ENCODE peak calls at places on chromosomes 13 and 19, in six cellular contexts. X is GM12891, Y is GM12878, J is K562, G is HepG2, N is H1. R is an unnamed sample.

GRCh38 chr13:101916108-101916757 is 463.8 kb downstream of the ITGBL1 start:
- DNase-seq in N (peak), G (no peak), X (no peak), Y (no peak), J (no peak), R (no peak)

GRCh38 chr13:75645141-75645540 is 9.0 kb downstream of the LMO7 start:
- DNase-seq in N (no peak), J (no peak), X (no peak), Y (no peak), G (no peak), R (no peak)

GRCh38 chr13:106524108-106524507 is 11.4 kb downstream of the EFNB2 start:
- DNase-seq in J (no peak), X (no peak), G (no peak), N (no peak), Y (no peak), R (no peak)

GRCh38 chr19:4633140-4633967 is 6.0 kb upstream of the TNFAIP8L1 start:
- DNase-seq in Y (peak), N (no peak), G (peak), J (peak), X (no peak), R (no peak)

GRCh38 chr13:51681037-51681678 is 96.9 kb downstream of the WDFY2 start:
- DNase-seq in X (no peak), G (no peak), Y (no peak), J (no peak), N (no peak), R (no peak)

GRCh38 chr19:11296264-11296663 is 304 bp downstream of the TSPAN16 start:
- DNase-seq in X (no peak), Y (no peak), G (no peak), J (no peak), N (no peak), R (no peak)

GRCh38 chr13:53775807-53776206 is 747.2 kb downstream of the OLFM4 start:
- DNase-seq in Y (no peak), G (no peak), J (no peak), X (no peak), N (no peak), R (no peak)

GRCh38 chr19:58129284-58129683 is 21.3 kb downstream of the ZNF329 start:
- DNase-seq in N (no peak), J (no peak), Y (no peak), X (no peak), G (no peak), R (no peak)

GRCh38 chr13:77868717-77869116 is 49.9 kb downstream of the EDNRB start:
- DNase-seq in J (no peak), G (no peak), N (no peak), Y (no peak), X (no peak), R (no peak)

GRCh38 chr13:50760751-50761150 is 82.7 kb downstream of the DLEU7 start:
- DNase-seq in J (no peak), N (no peak), X (no peak), Y (no peak), G (no peak), R (no peak)

GRCh38 chr19:48739400-48739825 is 997 bp downstream of the RASIP1 start:
- DNase-seq in G (no peak), J (no peak), Y (no peak), X (no peak), N (no peak), R (no peak)

GRCh38 chr13:81382236-81382635 is 1041.3 kb upstream of the SPRY2 start:
- DNase-seq in Y (no peak), X (no peak), J (no peak), N (no peak), G (no peak), R (no peak)

GRCh38 chr13:75838366-75839017 is 202.4 kb downstream of the LMO7 start:
- DNase-seq in X (no peak), J (no peak), Y (no peak), N (no peak), G (no peak), R (no peak)

GRCh38 chr13:92967923-92968322 is 258.7 kb upstream of the GPC6 start:
- DNase-seq in G (peak), X (no peak), J (no peak), N (no peak), Y (no peak), R (no peak)

GRCh38 chr19:15428956-15429824 is 10.4 kb upstream of the AKAP8L start:
- DNase-seq in X (no peak), N (no peak), G (no peak), Y (no peak), J (no peak), R (no peak)

GRCh38 chr13:66765559-66765958 is 464.6 kb downstream of the PCDH9 start:
- DNase-seq in X (no peak), N (no peak), Y (no peak), J (no peak), G (no peak), R (no peak)

GRCh38 chr13:27137759-27138158 is 33.9 kb downstream of the USP12 start:
- DNase-seq in Y (no peak), G (no peak), X (no peak), N (no peak), J (no peak), R (no peak)

GRCh38 chr13:110726726-110727125 is 13.2 kb downstream of the ING1 start:
- DNase-seq in Y (no peak), X (no peak), J (no peak), G (no peak), N (no peak), R (no peak)

GRCh38 chr19:23440791-23441190 is 45.5 kb upstream of the ZNF91 start:
- DNase-seq in Y (no peak), G (no peak), J (no peak), N (no peak), X (no peak), R (no peak)

GRCh38 chr19:11422163-11423068 is 3.3 kb upstream of the RGL3 start:
- DNase-seq in J (peak), N (peak), Y (peak), G (no peak), X (peak), R (peak)

GRCh38 chr19:16397791-16398529 is 73.3 kb downstream of the KLF2 start:
- DNase-seq in J (no peak), Y (no peak), X (no peak), N (no peak), G (no peak), R (no peak)

GRCh38 chr13:36880961-36881360 is 39.1 kb downstream of the SMAD9 start:
- DNase-seq in J (no peak), X (no peak), G (no peak), Y (no peak), N (no peak), R (no peak)

GRCh38 chr13:46593403-46593802 is 40.4 kb downstream of the LRCH1 start:
- DNase-seq in N (no peak), X (no peak), Y (no peak), J (no peak), G (no peak), R (no peak)

GRCh38 chr13:109784590-109785140 is 1.7 kb downstream of the IRS2 start:
- DNase-seq in J (no peak), G (no peak), N (no peak), X (no peak), Y (no peak), R (no peak)

GRCh38 chr13:112464720-112465119 is 88.6 kb downstream of the SPACA7 start:
- DNase-seq in J (no peak), G (no peak), Y (no peak), N (no peak), X (no peak), R (no peak)

GRCh38 chr13:105363747-105364177 is 1171.7 kb downstream of the EFNB2 start:
- DNase-seq in N (no peak), X (no peak), Y (no peak), G (no peak), J (no peak), R (no peak)

GRCh38 chr19:30512748-30513389 is 140.7 kb downstream of the ZNF536 start:
- DNase-seq in N (no peak), Y (no peak), J (no peak), G (no peak), X (no peak), R (no peak)

GRCh38 chr13:57925250-57925649 is 293.7 kb downstream of the PCDH17 start:
- DNase-seq in J (no peak), Y (no peak), X (no peak), G (no peak), N (no peak), R (no peak)

GRCh38 chr19:6014551-6015135 is 36.7 kb upstream of the RANBP3 start:
- DNase-seq in X (no peak), N (no peak), G (no peak), Y (no peak), J (no peak), R (no peak)

GRCh38 chr13:78040431-78040830 is 121.8 kb upstream of the EDNRB start:
- DNase-seq in N (no peak), X (no peak), G (no peak), Y (no peak), J (no peak), R (no peak)

GRCh38 chr13:110331362-110331761 is 24.3 kb downstream of the COL4A2 start:
- DNase-seq in Y (no peak), J (no peak), G (no peak), N (no peak), X (no peak), R (no peak)

GRCh38 chr13:20499986-20500385 is 25.7 kb downstream of the CRYL1 start:
- DNase-seq in J (no peak), N (no peak), Y (no peak), G (no peak), X (no peak), R (no peak)

GRCh38 chr13:27770809-27771208 is 21.5 kb upstream of the GSX1 start:
- DNase-seq in J (peak), X (no peak), N (no peak), G (peak), Y (no peak), R (no peak)

GRCh38 chr19:46902402-46902766 is 41.6 kb downstream of the ARHGAP35 start:
- DNase-seq in X (no peak), Y (no peak), G (no peak), J (no peak), N (no peak), R (no peak)

GRCh38 chr19:56356944-56357343 is 36.4 kb downstream of the ZNF582 start:
- DNase-seq in Y (no peak), G (no peak), X (no peak), N (no peak), J (no peak), R (no peak)

GRCh38 chr19:56351208-56351607 is 36.6 kb upstream of the ZSCAN5A start:
- DNase-seq in J (no peak), N (no peak), X (no peak), Y (no peak), G (no peak), R (no peak)

GRCh38 chr19:56360841-56361240 is 32.5 kb downstream of the ZNF582 start:
- DNase-seq in G (no peak), Y (no peak), J (no peak), X (no peak), N (no peak), R (no peak)

GRCh38 chr19:56350416-56351045 is 35.9 kb upstream of the ZSCAN5A start:
- DNase-seq in X (no peak), G (peak), Y (peak), J (peak), N (no peak), R (no peak)

DNA sequence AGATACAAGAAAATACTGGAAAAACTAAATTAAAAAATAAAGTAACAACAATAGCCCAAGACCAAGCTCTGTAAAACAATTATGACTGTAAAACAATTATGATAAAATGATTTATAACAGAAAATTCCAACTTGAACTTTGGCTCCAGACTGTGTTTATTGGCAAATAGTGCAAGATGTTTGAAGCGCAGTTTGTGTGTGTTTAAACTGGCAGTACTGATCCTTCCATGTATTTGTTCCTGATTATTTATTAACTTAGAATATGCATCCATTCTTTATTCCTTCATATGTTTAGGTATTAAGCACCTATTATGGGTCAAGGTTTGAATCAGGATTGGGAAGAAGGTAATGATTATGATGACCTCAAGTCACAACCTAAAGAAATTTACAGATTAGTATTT is 37.8 kb downstream of the ZNF582 start:
- DNase-seq in J (no peak), X (no peak), G (peak), N (no peak), Y (no peak), R (no peak)
- TF ChIP-seq POLR2AphosphoS5 in J (no peak), X (no peak), G (no peak), N (no peak), Y (no peak), R (no peak)

DNA sequence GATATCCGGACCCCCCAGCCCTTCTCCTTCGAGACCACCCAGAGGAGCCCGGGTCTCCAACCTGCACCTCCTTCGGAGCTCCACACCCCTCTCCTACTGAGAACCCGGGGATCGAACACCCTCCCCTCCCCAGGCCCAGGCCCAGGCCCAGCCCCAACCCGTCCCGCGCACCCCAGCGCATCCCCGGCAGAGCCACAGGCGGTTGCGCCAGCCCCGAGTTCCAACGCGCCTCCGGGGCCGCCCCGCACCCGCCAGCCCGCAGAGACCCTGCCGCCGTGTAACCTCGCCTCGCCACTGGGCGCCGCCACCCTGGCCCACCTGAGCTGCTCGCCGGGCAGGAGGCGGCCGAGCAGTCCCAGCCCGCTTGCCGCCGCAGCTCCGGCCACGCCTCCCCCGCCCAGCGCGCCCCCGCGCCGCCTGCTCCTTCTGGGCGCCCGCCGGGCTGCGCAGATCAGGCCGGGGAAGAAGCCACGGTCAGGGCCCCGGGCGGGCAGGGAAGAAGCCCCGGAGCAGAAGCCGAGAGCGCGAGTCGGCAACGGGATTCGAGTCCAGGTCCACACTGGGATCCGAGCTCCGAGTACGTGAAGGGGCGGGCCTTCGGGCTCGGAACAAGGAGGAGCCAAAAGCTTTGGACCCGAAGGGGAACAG is at the start of gene MBOAT7:
- DNase-seq in X (peak), Y (no peak), G (no peak), J (no peak), N (no peak), R (peak)
- TF ChIP-seq POLR2A in X (no peak), Y (peak), G (peak), J (peak), N (no peak), R (peak)

DNA sequence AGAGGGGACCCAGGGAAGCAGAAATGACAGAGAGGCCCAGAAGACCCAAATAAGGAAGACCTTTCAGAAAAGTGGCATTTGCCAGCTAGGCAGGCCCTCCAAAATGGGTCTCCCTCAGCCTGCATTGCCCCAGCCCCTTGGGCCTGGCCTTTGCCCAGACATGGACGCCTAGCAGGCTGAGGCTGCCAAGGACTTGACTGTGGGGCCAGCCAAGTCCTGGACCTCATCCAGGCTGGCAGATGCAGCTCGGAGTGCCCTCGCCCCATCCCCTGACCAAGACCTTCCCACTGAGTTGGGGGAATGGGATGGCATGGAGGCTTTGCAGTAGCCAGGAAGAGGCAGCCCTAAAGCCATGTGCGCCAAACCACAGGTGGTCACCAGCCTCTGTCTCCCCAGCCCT is 133.5 kb downstream of the DPF1 start:
- DNase-seq in Y (no peak), J (no peak), N (no peak), G (no peak), X (no peak), R (no peak)
- TF ChIP-seq TAF1 in Y (no peak), J (no peak), N (no peak), G (no peak), X (no peak), R (no peak)

GRCh38 chr13:108369412-108369811 is 99.9 kb downstream of the TNFSF13B start:
- DNase-seq in J (no peak), Y (no peak), G (no peak), X (no peak), N (no peak), R (no peak)
- TF ChIP-seq POLR2AphosphoS5 in J (no peak), Y (no peak), G (no peak), X (no peak), N (no peak), R (no peak)